ENCODE peak calls at places on chromosomes 4 and X, in ten cellular contexts. T is cardiac muscle cell, B is AG10803, J is stomach, V is esophagus muscularis mucosa, Q is astrocyte of the spinal cord, G is BJ, F is uterus, S is kidney epithelial cell, H is HAP-1. L is an unnamed sample.

GRCh38 chr4:129117705-129118104 is 21.8 kb downstream of the C4orf33 start:
- DNase-seq in T (no peak), B (no peak), J (no peak), V (no peak), Q (no peak), G (no peak), F (no peak), S (no peak), H (no peak), L (no peak)

GRCh38 chr4:141912831-141913230 is 276.4 kb downstream of the IL15 start:
- DNase-seq in T (peak; percentile 50), B (no peak), J (peak; percentile 54), V (no peak), Q (no peak), G (no peak), F (no peak), S (no peak), H (no peak), L (no peak)

GRCh38 chr4:80423553-80424224 is 88.2 kb downstream of the CFAP299 start:
- DNase-seq in T (peak; percentile 1), B (peak; percentile 34), J (no peak), V (no peak), Q (no peak), G (no peak), F (no peak), S (no peak), H (no peak), L (peak; percentile 10)

GRCh38 chr4:8910100-8910821 is 38.6 kb upstream of the HMX1 start:
- DNase-seq in T (no peak), B (no peak), J (peak; percentile 23), V (no peak), Q (no peak), G (no peak), F (no peak), S (no peak), H (no peak), L (no peak)

GRCh38 chr4:116018831-116019230 is 905.4 kb upstream of the NDST4 start:
- DNase-seq in T (no peak), B (no peak), J (no peak), V (no peak), Q (no peak), G (no peak), F (no peak), S (no peak), H (no peak), L (no peak)

GRCh38 chr4:159577241-159577640 is 474.4 kb downstream of the RAPGEF2 start:
- DNase-seq in T (no peak), B (no peak), J (no peak), V (no peak), Q (no peak), G (no peak), F (no peak), S (no peak), H (no peak), L (no peak)

GRCh38 chr4:845836-846251 is 19.9 kb upstream of the CPLX1 start:
- DNase-seq in T (peak; percentile 58), B (peak; percentile 29), J (no peak), V (no peak), Q (no peak), G (peak; percentile 4), F (no peak), S (no peak), H (no peak), L (peak; percentile 41)

GRCh38 chrX:68940601-68941000 is 111.8 kb downstream of the EFNB1 start:
- DNase-seq in T (no peak), B (no peak), J (no peak), V (peak; percentile 4), Q (peak; percentile 27), G (no peak), F (no peak), S (no peak), H (no peak), L (no peak)

GRCh38 chr4:182807346-182807745 is 109.8 kb downstream of the DCTD start:
- DNase-seq in T (no peak), B (no peak), J (no peak), V (no peak), Q (no peak), G (no peak), F (no peak), S (no peak), H (no peak), L (no peak)

GRCh38 chr4:161714022-161714751 is 449.6 kb downstream of the FSTL5 start:
- DNase-seq in T (no peak), B (peak; percentile 71), J (no peak), V (no peak), Q (peak; percentile 87), G (peak; percentile 68), F (no peak), S (peak; percentile 61), H (no peak), L (peak; percentile 85)

GRCh38 chr4:85776091-85776490 is 301.1 kb downstream of the ARHGAP24 start:
- DNase-seq in T (no peak), B (no peak), J (no peak), V (no peak), Q (peak; percentile 51), G (no peak), F (no peak), S (no peak), H (no peak), L (peak; percentile 51)

GRCh38 chrX:53048169-53049126 is at the start of gene GPR173:
- DNase-seq in T (peak; percentile 79), B (peak; percentile 74), J (no peak), V (no peak), Q (peak; percentile 78), G (no peak), F (peak; percentile 50), S (no peak), H (peak; percentile 87), L (peak; percentile 72)

GRCh38 chrX:105221374-105221773 is 880 bp upstream of the TEX13A start:
- DNase-seq in T (no peak), B (no peak), J (no peak), V (no peak), Q (no peak), G (no peak), F (no peak), S (no peak), H (no peak), L (no peak)

GRCh38 chr4:122576261-122577188 is 44.3 kb downstream of the IL21 start:
- DNase-seq in T (peak; percentile 74), B (peak; percentile 45), J (no peak), V (no peak), Q (peak; percentile 60), G (no peak), F (no peak), S (no peak), H (peak; percentile 32), L (peak; percentile 32)

GRCh38 chr4:122577808-122578781 is 42.8 kb downstream of the IL21 start:
- DNase-seq in T (peak; percentile 56), B (peak; percentile 67), J (peak; percentile 37), V (no peak), Q (peak; percentile 41), G (no peak), F (no peak), S (no peak), H (peak; percentile 77), L (peak; percentile 58)

DNA sequence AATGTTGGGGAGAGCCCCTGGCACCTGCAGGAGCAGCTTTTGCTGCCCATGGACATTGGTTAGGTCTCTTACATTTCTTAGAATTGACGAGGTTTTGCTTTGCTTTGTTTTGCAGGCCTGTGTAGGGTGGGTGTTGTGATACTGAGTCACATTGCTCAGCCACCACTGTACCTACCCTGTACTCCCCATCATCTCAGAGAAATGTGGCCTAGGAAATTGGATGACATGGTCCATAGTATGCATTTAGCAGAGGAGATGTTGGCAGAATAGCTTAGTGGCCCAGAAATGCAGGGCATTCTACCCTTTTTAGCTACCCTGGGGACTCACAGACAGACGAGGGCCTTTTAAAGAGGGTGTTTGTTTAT is 43.7 kb downstream of the IL21 start:
- DNase-seq in T (no peak), B (no peak), J (no peak), V (no peak), Q (no peak), G (no peak), F (no peak), S (no peak), H (no peak), L (no peak)
- H3K4me3 ChIP-seq in T (no peak overlapping the region), B (no peak overlapping the region), J (no peak overlapping the region), V (no peak overlapping the region), Q (no peak overlapping the region), G (no peak overlapping the region), F (no peak overlapping the region), S (no peak overlapping the region), H (no peak overlapping the region), L (no peak overlapping the region)

DNA sequence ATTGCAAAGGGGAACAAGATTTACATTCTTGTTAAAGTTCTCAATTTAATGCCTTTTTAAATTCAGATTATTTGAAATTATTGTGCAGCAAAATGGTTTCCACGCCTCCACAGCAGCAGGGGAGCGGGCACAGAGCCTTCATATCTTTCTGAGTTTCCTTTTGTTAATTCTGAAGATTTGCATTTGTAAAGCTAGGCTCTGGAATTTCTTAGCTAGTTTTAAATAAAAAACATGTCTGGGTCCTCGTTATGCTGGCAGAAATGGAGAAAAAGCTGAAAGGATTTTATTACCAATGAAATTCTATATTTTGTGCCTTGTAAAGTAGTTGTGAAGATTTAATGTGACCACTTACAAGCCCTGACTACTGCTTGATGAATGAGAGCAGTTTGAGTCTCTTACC is 40.8 kb upstream of the MAGED1 start:
- DNase-seq in T (no peak), B (no peak), J (no peak), V (no peak), Q (no peak), G (no peak), F (no peak), S (no peak), H (peak; percentile 68), L (no peak)
- H3K4me3 ChIP-seq in T (no peak overlapping the region), B (no peak overlapping the region), J (no peak overlapping the region), V (no peak overlapping the region), Q (no peak overlapping the region), G (no peak overlapping the region), F (no peak overlapping the region), S (no peak overlapping the region), H (no peak overlapping the region), L (no peak overlapping the region)

DNA sequence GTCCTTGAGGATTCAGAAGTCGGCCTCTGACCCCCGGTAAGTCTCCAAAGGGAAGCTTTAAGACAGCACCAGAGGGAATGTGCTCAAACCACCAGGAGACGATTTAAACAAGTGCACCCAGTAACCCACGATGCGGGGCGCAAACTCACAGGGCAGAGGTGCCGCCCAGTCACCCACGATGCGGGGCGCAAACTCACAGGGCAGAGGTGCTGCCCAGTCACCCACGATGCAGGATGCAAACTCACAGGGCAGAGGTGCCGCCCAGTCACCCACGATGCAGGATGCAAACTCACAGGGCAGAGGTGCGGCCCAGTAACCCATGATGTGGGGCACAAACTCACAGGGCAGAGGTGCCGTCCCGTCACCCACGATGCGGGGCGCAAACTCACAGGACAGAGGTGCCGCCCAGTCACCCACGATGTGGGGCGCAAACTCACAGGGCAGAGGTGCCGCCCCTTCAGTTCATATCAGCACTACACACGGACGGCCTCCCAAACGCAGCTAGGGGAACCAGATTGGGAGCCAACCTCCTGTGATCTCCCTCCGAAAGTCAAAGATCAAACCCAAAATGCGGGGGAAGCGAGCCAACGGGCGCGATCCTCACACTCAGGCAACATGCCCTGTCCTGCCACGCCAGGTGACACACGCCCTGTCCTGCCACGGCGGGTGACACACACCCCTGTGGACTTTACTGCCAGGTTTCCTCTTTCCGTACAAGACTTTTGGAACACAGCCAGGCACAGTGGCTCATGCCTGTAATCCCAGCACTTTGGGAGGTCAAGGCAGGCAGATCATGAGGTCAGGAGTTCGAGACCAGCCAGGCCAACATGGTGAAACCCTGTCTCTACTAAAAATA is 11.3 kb downstream of the PPP2R3B start:
- DNase-seq in T (no peak), B (no peak), J (no peak), V (no peak), Q (no peak), G (no peak), F (no peak), S (no peak), H (no peak), L (no peak)
- H3K4me3 ChIP-seq in T (no peak overlapping the region), B (no peak overlapping the region), J (no peak overlapping the region), V (no peak overlapping the region), Q (no peak overlapping the region), G (no peak overlapping the region), F (no peak overlapping the region), S (no peak overlapping the region), H (no peak overlapping the region), L (no peak overlapping the region)

GRCh38 chrX:154429708-154430107 is 1.2 kb downstream of the ATP6AP1 start:
- DNase-seq in T (no peak), B (no peak), J (no peak), V (no peak), Q (no peak), G (no peak), F (no peak), S (no peak), H (no peak), L (no peak)
- H3K4me3 ChIP-seq in T (peak overlapping the region; percentile 66), B (peak overlapping the region; percentile 67), J (peak overlapping the region; percentile 69), V (peak overlapping the region; percentile 75), Q (no peak overlapping the region), G (no peak overlapping the region), F (no peak overlapping the region), S (peak overlapping the region; percentile 11), H (peak overlapping the region; percentile 63), L (peak overlapping the region; percentile 74)